ENCODE peak calls at places on chromosomes 3 and 15, in five cellular contexts. One of them, this sample, is unnamed.
A peak's percentile ranks its signal among the peaks of the same experiment; 100 is the strongest.

GRCh38 chr15:70057931-70058641 is 39.6 kb downstream of the TLE3 start:
- DNase-seq in neuronal stem cell: no peak
- DNase-seq in upper lobe of right lung: no peak
- DNase-seq in sigmoid colon: peak; percentile 41
- DNase-seq in ovary: no peak
- DNase-seq in this sample: no peak

GRCh38 chr3:151407928-151408327 is 23.4 kb upstream of the P2RY12 start:
- DNase-seq in neuronal stem cell: no peak
- DNase-seq in upper lobe of right lung: no peak
- DNase-seq in sigmoid colon: no peak
- DNase-seq in ovary: no peak
- DNase-seq in this sample: no peak

GRCh38 chr3:30193625-30194044 is 412.8 kb upstream of the TGFBR2 start:
- DNase-seq in neuronal stem cell: no peak
- DNase-seq in upper lobe of right lung: no peak
- DNase-seq in sigmoid colon: no peak
- DNase-seq in ovary: no peak
- DNase-seq in this sample: no peak

GRCh38 chr3:32374788-32375595 is 16.7 kb upstream of the CMTM7 start:
- DNase-seq in neuronal stem cell: peak; percentile 73
- DNase-seq in upper lobe of right lung: no peak
- DNase-seq in sigmoid colon: peak; percentile 72
- DNase-seq in ovary: no peak
- DNase-seq in this sample: no peak

GRCh38 chr3:13280856-13281656 is 139.1 kb downstream of the NUP210 start:
- DNase-seq in neuronal stem cell: no peak
- DNase-seq in upper lobe of right lung: peak; percentile 62
- DNase-seq in sigmoid colon: peak; percentile 66
- DNase-seq in ovary: no peak
- DNase-seq in this sample: no peak

GRCh38 chr3:152909180-152909883 is 74.4 kb downstream of the P2RY1 start:
- DNase-seq in neuronal stem cell: no peak
- DNase-seq in upper lobe of right lung: no peak
- DNase-seq in sigmoid colon: no peak
- DNase-seq in ovary: no peak
- DNase-seq in this sample: no peak

GRCh38 chr3:59542276-59542675 is 492.5 kb upstream of the CFAP20DC start:
- DNase-seq in neuronal stem cell: no peak
- DNase-seq in upper lobe of right lung: no peak
- DNase-seq in sigmoid colon: no peak
- DNase-seq in ovary: no peak
- DNase-seq in this sample: no peak

GRCh38 chr3:183491109-183491922 is 62.9 kb upstream of the MCF2L2 start:
- DNase-seq in neuronal stem cell: no peak
- DNase-seq in upper lobe of right lung: no peak
- DNase-seq in sigmoid colon: no peak
- DNase-seq in ovary: no peak
- DNase-seq in this sample: no peak

GRCh38 chr15:45641374-45641778 is 6.5 kb downstream of the SQOR start:
- DNase-seq in neuronal stem cell: no peak
- DNase-seq in upper lobe of right lung: no peak
- DNase-seq in sigmoid colon: peak; percentile 89
- DNase-seq in ovary: no peak
- DNase-seq in this sample: peak; percentile 71

GRCh38 chr15:68085052-68085451 is 30.9 kb downstream of the PIAS1 start:
- DNase-seq in neuronal stem cell: no peak
- DNase-seq in upper lobe of right lung: no peak
- DNase-seq in sigmoid colon: no peak
- DNase-seq in ovary: no peak
- DNase-seq in this sample: no peak

GRCh38 chr15:90219421-90220141 is 14.2 kb downstream of the CIB1 start:
- DNase-seq in neuronal stem cell: peak; percentile 36
- DNase-seq in upper lobe of right lung: no peak
- DNase-seq in sigmoid colon: no peak
- DNase-seq in ovary: peak; percentile 40
- DNase-seq in this sample: no peak

GRCh38 chr3:59235221-59236012 is 185.6 kb upstream of the CFAP20DC start:
- DNase-seq in neuronal stem cell: no peak
- DNase-seq in upper lobe of right lung: no peak
- DNase-seq in sigmoid colon: no peak
- DNase-seq in ovary: no peak
- DNase-seq in this sample: no peak

GRCh38 chr3:5004319-5005152 is 25.3 kb downstream of the BHLHE40 start:
- DNase-seq in neuronal stem cell: no peak
- DNase-seq in upper lobe of right lung: no peak
- DNase-seq in sigmoid colon: peak; percentile 46
- DNase-seq in ovary: no peak
- DNase-seq in this sample: no peak

GRCh38 chr15:42306681-42307080 is 33.4 kb upstream of the TMEM87A start:
- DNase-seq in neuronal stem cell: no peak
- DNase-seq in upper lobe of right lung: no peak
- DNase-seq in sigmoid colon: no peak
- DNase-seq in ovary: no peak
- DNase-seq in this sample: no peak

GRCh38 chr3:123412811-123413588 is 35.9 kb downstream of the ADCY5 start:
- DNase-seq in neuronal stem cell: no peak
- DNase-seq in upper lobe of right lung: no peak
- DNase-seq in sigmoid colon: peak; percentile 82
- DNase-seq in ovary: peak; percentile 79
- DNase-seq in this sample: no peak

GRCh38 chr3:122728186-122728585 is 47.5 kb downstream of the PARP14 start:
- DNase-seq in neuronal stem cell: no peak
- DNase-seq in upper lobe of right lung: no peak
- DNase-seq in sigmoid colon: no peak
- DNase-seq in ovary: no peak
- DNase-seq in this sample: no peak

GRCh38 chr3:101244212-101244575 is 76.2 kb downstream of the IMPG2 start:
- DNase-seq in neuronal stem cell: no peak
- DNase-seq in upper lobe of right lung: no peak
- DNase-seq in sigmoid colon: no peak
- DNase-seq in ovary: no peak
- DNase-seq in this sample: no peak

GRCh38 chr3:185924375-185924774 is 13.4 kb downstream of the TRA2B start:
- DNase-seq in neuronal stem cell: no peak
- DNase-seq in upper lobe of right lung: no peak
- DNase-seq in sigmoid colon: no peak
- DNase-seq in ovary: no peak
- DNase-seq in this sample: no peak

GRCh38 chr15:60397772-60398445 is at the start of gene ANXA2:
- DNase-seq in neuronal stem cell: no peak
- DNase-seq in upper lobe of right lung: peak; percentile 94
- DNase-seq in sigmoid colon: peak; percentile 95
- DNase-seq in ovary: peak; percentile 83
- DNase-seq in this sample: peak; percentile 91

GRCh38 chr3:129549006-129549800 is 6.2 kb downstream of the H1-8 start:
- DNase-seq in neuronal stem cell: no peak
- DNase-seq in upper lobe of right lung: no peak
- DNase-seq in sigmoid colon: no peak
- DNase-seq in ovary: no peak
- DNase-seq in this sample: no peak

GRCh38 chr15:66151809-66152208 is 101.7 kb downstream of the MEGF11 start:
- DNase-seq in neuronal stem cell: no peak
- DNase-seq in upper lobe of right lung: no peak
- DNase-seq in sigmoid colon: no peak
- DNase-seq in ovary: no peak
- DNase-seq in this sample: no peak

GRCh38 chr15:71162309-71162708 is 47.0 kb downstream of the THSD4 start:
- DNase-seq in neuronal stem cell: no peak
- DNase-seq in upper lobe of right lung: no peak
- DNase-seq in sigmoid colon: no peak
- DNase-seq in ovary: no peak
- DNase-seq in this sample: no peak

GRCh38 chr3:120147072-120147871 is 53.0 kb upstream of the GSK3B start:
- DNase-seq in neuronal stem cell: no peak
- DNase-seq in upper lobe of right lung: no peak
- DNase-seq in sigmoid colon: no peak
- DNase-seq in ovary: no peak
- DNase-seq in this sample: no peak

GRCh38 chr3:129539201-129539600 is 3.8 kb upstream of the H1-8 start:
- DNase-seq in neuronal stem cell: no peak
- DNase-seq in upper lobe of right lung: no peak
- DNase-seq in sigmoid colon: no peak
- DNase-seq in ovary: no peak
- DNase-seq in this sample: no peak

GRCh38 chr3:42159706-42160472 is 68.7 kb downstream of the TRAK1 start:
- DNase-seq in neuronal stem cell: peak; percentile 51
- DNase-seq in upper lobe of right lung: peak; percentile 92
- DNase-seq in sigmoid colon: peak; percentile 63
- DNase-seq in ovary: no peak
- DNase-seq in this sample: no peak

GRCh38 chr3:149080011-149080698 is 6.2 kb downstream of the HLTF start:
- DNase-seq in neuronal stem cell: no peak
- DNase-seq in upper lobe of right lung: no peak
- DNase-seq in sigmoid colon: no peak
- DNase-seq in ovary: no peak
- DNase-seq in this sample: no peak

DNA sequence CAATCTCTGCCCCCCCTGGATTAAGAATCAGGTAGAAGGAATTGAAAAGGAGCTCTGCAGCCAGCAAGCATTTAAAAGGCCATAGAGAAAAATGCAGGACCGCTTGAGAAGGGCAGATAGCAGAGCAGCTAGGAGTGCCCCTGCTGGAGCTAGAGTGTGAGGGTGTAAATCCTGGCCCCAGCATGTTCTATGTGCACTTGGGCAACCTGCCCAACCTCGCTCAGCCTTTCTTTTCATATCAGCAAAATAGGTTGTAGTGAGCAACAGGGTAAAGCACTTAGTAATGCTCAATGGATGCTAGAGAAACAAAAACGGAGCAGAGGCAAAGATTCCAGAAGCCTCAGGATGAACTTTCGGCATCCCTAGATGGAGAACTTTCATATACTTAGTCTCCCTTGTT is 25.0 kb upstream of the THBS1 start:
- DNase-seq in neuronal stem cell: no peak
- DNase-seq in upper lobe of right lung: no peak
- DNase-seq in sigmoid colon: no peak
- DNase-seq in ovary: no peak
- DNase-seq in this sample: no peak
- H3K27ac ChIP-seq in neuronal stem cell: no peak overlapping the region
- H3K27ac ChIP-seq in upper lobe of right lung: no peak overlapping the region
- H3K27ac ChIP-seq in sigmoid colon: peak overlapping the region; percentile 73
- H3K27ac ChIP-seq in ovary: no peak overlapping the region
- H3K27ac ChIP-seq in this sample: no peak overlapping the region

GRCh38 chr15:31606942-31607497 is 280.4 kb downstream of the KLF13 start:
- DNase-seq in neuronal stem cell: no peak
- DNase-seq in upper lobe of right lung: no peak
- DNase-seq in sigmoid colon: no peak
- DNase-seq in ovary: no peak
- DNase-seq in this sample: no peak

GRCh38 chr15:31609243-31609642 is 282.6 kb downstream of the KLF13 start:
- DNase-seq in neuronal stem cell: no peak
- DNase-seq in upper lobe of right lung: no peak
- DNase-seq in sigmoid colon: no peak
- DNase-seq in ovary: no peak
- DNase-seq in this sample: no peak

GRCh38 chr15:31605467-31605931 is 278.9 kb downstream of the KLF13 start:
- DNase-seq in neuronal stem cell: no peak
- DNase-seq in upper lobe of right lung: no peak
- DNase-seq in sigmoid colon: no peak
- DNase-seq in ovary: no peak
- DNase-seq in this sample: no peak

GRCh38 chr15:31606261-31606669 is 279.6 kb downstream of the KLF13 start:
- DNase-seq in neuronal stem cell: no peak
- DNase-seq in upper lobe of right lung: no peak
- DNase-seq in sigmoid colon: no peak
- DNase-seq in ovary: no peak
- DNase-seq in this sample: no peak

GRCh38 chr15:31607656-31608055 is 281.0 kb downstream of the KLF13 start:
- DNase-seq in neuronal stem cell: no peak
- DNase-seq in upper lobe of right lung: no peak
- DNase-seq in sigmoid colon: no peak
- DNase-seq in ovary: no peak
- DNase-seq in this sample: no peak
- H3K27ac ChIP-seq in neuronal stem cell: no peak overlapping the region
- H3K27ac ChIP-seq in upper lobe of right lung: no peak overlapping the region
- H3K27ac ChIP-seq in sigmoid colon: no peak overlapping the region
- H3K27ac ChIP-seq in ovary: no peak overlapping the region
- H3K27ac ChIP-seq in this sample: no peak overlapping the region

DNA sequence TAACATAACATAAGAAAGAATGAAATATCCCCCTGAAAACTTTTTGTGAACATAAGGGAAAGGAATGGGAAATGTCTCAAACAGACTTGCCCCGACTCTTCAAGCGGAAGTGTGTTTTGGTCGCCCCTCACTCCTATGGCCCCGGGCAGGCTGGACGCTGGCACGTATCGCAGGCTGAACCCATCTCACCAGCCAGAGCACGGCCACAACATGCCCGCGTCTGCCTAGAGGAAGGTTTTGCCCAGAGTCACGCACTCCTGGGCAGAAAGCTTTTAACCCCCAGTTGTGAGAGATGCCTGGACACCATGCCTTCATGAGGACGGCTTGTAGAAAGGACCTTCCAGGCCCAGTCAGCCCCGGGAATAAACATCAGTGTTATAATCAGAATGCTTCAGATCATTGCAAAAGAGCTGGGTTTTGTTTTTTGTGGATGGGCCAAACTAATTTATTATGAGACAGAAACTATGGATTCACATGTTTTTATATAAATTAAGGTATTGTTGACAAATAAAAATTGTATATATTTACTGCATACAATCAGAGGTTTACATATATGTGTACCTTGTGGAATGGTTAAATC is 16.5 kb downstream of the CYFIP1 start:
- DNase-seq in neuronal stem cell: no peak
- DNase-seq in upper lobe of right lung: no peak
- DNase-seq in sigmoid colon: peak; percentile 70
- DNase-seq in ovary: no peak
- DNase-seq in this sample: no peak
- H3K27ac ChIP-seq in neuronal stem cell: no peak overlapping the region
- H3K27ac ChIP-seq in upper lobe of right lung: peak overlapping the region; percentile 24
- H3K27ac ChIP-seq in sigmoid colon: peak overlapping the region; percentile 41
- H3K27ac ChIP-seq in ovary: no peak overlapping the region
- H3K27ac ChIP-seq in this sample: peak overlapping the region; percentile 8

DNA sequence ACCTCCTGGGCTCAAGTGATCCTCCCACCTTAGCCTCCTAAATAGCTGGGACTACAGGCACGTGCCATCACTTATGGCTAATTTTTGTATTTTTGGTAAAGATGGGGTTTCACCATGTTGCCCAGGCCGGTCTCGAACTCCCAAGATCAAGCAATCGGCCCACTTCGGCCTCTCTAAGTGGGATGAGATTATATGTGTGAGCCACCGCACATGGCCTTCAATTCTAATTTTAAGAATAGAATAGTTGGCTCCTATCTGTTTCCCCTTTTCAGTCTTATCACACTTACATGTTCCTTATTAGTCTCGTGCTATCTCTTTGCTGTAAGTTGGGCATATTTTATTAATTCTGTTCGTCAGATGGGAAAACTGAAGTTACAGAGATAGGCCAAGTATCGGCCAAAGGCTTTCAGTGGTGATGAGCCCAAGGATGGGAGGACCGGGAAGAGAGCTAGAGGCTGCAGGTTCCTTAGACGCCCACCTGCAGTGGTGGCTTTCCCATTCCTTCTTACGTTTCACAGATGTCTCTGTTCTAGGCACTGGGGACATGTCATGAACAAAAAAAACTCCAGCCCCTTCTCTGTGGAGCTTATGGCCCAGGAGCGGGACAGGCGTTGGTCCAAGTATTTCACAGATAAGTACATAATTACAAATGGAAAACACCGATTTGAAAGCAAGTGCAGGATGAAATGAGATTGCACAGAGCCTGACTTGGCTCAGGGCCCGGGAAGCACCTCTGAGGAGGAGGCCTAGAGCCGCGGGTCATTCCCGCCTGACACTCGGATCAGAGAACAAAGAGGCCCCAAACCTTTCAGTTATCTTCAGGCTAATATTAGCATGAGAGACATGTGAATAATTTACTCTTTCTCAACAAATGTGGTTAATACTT is 91.1 kb upstream of the KLF13 start:
- DNase-seq in neuronal stem cell: no peak
- DNase-seq in upper lobe of right lung: no peak
- DNase-seq in sigmoid colon: peak; percentile 93
- DNase-seq in ovary: peak; percentile 64
- DNase-seq in this sample: peak; percentile 71
- H3K27ac ChIP-seq in neuronal stem cell: no peak overlapping the region
- H3K27ac ChIP-seq in upper lobe of right lung: peak overlapping the region; percentile 34
- H3K27ac ChIP-seq in sigmoid colon: peak overlapping the region; percentile 87
- H3K27ac ChIP-seq in ovary: no peak overlapping the region
- H3K27ac ChIP-seq in this sample: peak overlapping the region; percentile 84

This sample was measured in coronary artery.